ENCODE peak calls at places on chromosome 12, in five cellular contexts. K, A, G, Y and C are unnamed samples.

GRCh38 chr12:52155048-52155868 is 36.6 kb downstream of the KRT80 start:
- DNase-seq in K (no peak), A (peak; percentile 59), G (no peak), Y (peak; percentile 84), C (no peak)

GRCh38 chr12:80598004-80598606 is 109.3 kb upstream of the MYF6 start:
- DNase-seq in K (no peak), A (peak; percentile 86), G (no peak), Y (peak; percentile 52), C (no peak)

GRCh38 chr12:6703631-6704030 is 3.0 kb upstream of the PIANP start:
- DNase-seq in K (no peak), A (no peak), G (no peak), Y (no peak), C (no peak)

GRCh38 chr12:69987453-69988102 is 162.6 kb downstream of the MYRFL start:
- DNase-seq in K (peak; percentile 64), A (peak; percentile 99), G (no peak), Y (peak; percentile 68), C (no peak)

GRCh38 chr12:48999371-49000131 is at the start of gene DDN:
- DNase-seq in K (no peak), A (no peak), G (peak; percentile 43), Y (no peak), C (peak; percentile 49)

GRCh38 chr12:50806176-50806575 is 36.5 kb upstream of the TMPRSS12 start:
- DNase-seq in K (no peak), A (no peak), G (no peak), Y (no peak), C (no peak)

GRCh38 chr12:121110211-121110940 is 22.3 kb upstream of the P2RX7 start:
- DNase-seq in K (peak; percentile 77), A (peak; percentile 75), G (peak; percentile 58), Y (peak; percentile 47), C (peak; percentile 44)

GRCh38 chr12:104312202-104312601 is 8.7 kb downstream of the EID3 start:
- DNase-seq in K (no peak), A (no peak), G (no peak), Y (no peak), C (no peak)

GRCh38 chr12:65606008-65606766 is 218.1 kb upstream of the HMGA2 start:
- DNase-seq in K (no peak), A (no peak), G (no peak), Y (no peak), C (no peak)

GRCh38 chr12:116370004-116370404 is 92.5 kb upstream of the MED13L start:
- DNase-seq in K (no peak), A (peak; percentile 72), G (no peak), Y (no peak), C (no peak)